ENCODE peak calls at places on chromosome 14, in eight cellular contexts. G is stimulated activated CD8-positive, alpha-beta memory T cell treated with anti-CD3 and anti-CD28 coated beads, Interleukin-4, amount 100 ng/mL, for 4 hours; E is fibroblast of mammary gland; N is fibroblast of lung; D is iPS-NIHi11; I is NCI-H1092 treated with DMSO at 0.1 percent for 48 hours; O is activated CD8-positive, alpha-beta T cell treated with anti-CD3 and anti-CD28 coated beads for 36 hours; B is spleen. J is an unnamed sample.

GRCh38 chr14:58239259-58240210 is 5.1 kb upstream of the PSMA3 start:
- DNase-seq in G (peak), E (peak), N (peak), D (peak), I (peak), O (peak), B (peak), J (no peak)

GRCh38 chr14:49598479-49599301 is at the start of gene LRR1:
- DNase-seq in G (peak), E (peak), N (peak), D (peak), I (peak), O (peak), B (peak), J (peak)

GRCh38 chr14:21248338-21248737 is 20.9 kb downstream of the HNRNPC start:
- DNase-seq in G (no peak), E (no peak), N (no peak), D (no peak), I (no peak), O (no peak), B (no peak), J (no peak)

GRCh38 chr14:39568809-39569538 is 136.7 kb upstream of the FBXO33 start:
- DNase-seq in G (no peak), E (no peak), N (no peak), D (no peak), I (no peak), O (no peak), B (no peak), J (no peak)

GRCh38 chr14:77141592-77142288 is at the start of gene ZDHHC22:
- DNase-seq in G (no peak), E (no peak), N (no peak), D (peak), I (peak), O (no peak), B (no peak), J (no peak)

GRCh38 chr14:89491701-89492381 is 74.8 kb upstream of the FOXN3 start:
- DNase-seq in G (no peak), E (peak), N (peak), D (no peak), I (no peak), O (no peak), B (no peak), J (no peak)

GRCh38 chr14:76576047-76576741 is 185.1 kb upstream of the VASH1 start:
- DNase-seq in G (no peak), E (peak), N (peak), D (no peak), I (peak), O (no peak), B (no peak), J (no peak)

GRCh38 chr14:78005325-78005724 is 164.8 kb upstream of the NRXN3 start:
- DNase-seq in G (no peak), E (peak), N (no peak), D (no peak), I (no peak), O (no peak), B (no peak), J (no peak)

GRCh38 chr14:101037021-101037817 is 133.7 kb upstream of the RTL1 start:
- DNase-seq in G (no peak), E (no peak), N (no peak), D (no peak), I (no peak), O (no peak), B (peak), J (no peak)

GRCh38 chr14:61876362-61877049 is 114.3 kb downstream of the SNAPC1 start:
- DNase-seq in G (no peak), E (no peak), N (no peak), D (no peak), I (peak), O (no peak), B (no peak), J (no peak)